ENCODE peak calls at places on chromosome 3, in six cellular contexts. One of them, this sample, is unnamed.

GRCh38 chr3:149386299-149386606 is 8.8 kb upstream of the TM4SF1 start:
- DNase-seq in NCI-H345: no peak
- DNase-seq in T-helper 2 cell: no peak
- DNase-seq in AML-193: no peak
- DNase-seq in GM13976: no peak
- DNase-seq in T47D: no peak
- DNase-seq in this sample: no peak

GRCh38 chr3:632571-633170 is 436.1 kb downstream of the CHL1 start:
- DNase-seq in T-helper 2 cell: peak; percentile 34
- DNase-seq in T47D: peak; percentile 84
- DNase-seq in AML-193: peak; percentile 53
- DNase-seq in GM13976: peak; percentile 12
- DNase-seq in NCI-H345: peak; percentile 63
- DNase-seq in this sample: peak; percentile 70

GRCh38 chr3:102941761-102942160 is 506.9 kb downstream of the ZPLD1 start:
- DNase-seq in NCI-H345: no peak
- DNase-seq in T47D: no peak
- DNase-seq in AML-193: no peak
- DNase-seq in T-helper 2 cell: no peak
- DNase-seq in GM13976: no peak
- DNase-seq in this sample: no peak

GRCh38 chr3:73656241-73656890 is 31.6 kb upstream of the PDZRN3 start:
- DNase-seq in T-helper 2 cell: no peak
- DNase-seq in T47D: no peak
- DNase-seq in NCI-H345: no peak
- DNase-seq in GM13976: no peak
- DNase-seq in AML-193: no peak
- DNase-seq in this sample: no peak

GRCh38 chr3:55882006-55882405 is 394.9 kb upstream of the WNT5A start:
- DNase-seq in NCI-H345: no peak
- DNase-seq in T-helper 2 cell: no peak
- DNase-seq in AML-193: no peak
- DNase-seq in T47D: no peak
- DNase-seq in GM13976: no peak
- DNase-seq in this sample: no peak

GRCh38 chr3:49255686-49256085 is 21.3 kb downstream of the C3orf62 start:
- DNase-seq in AML-193: no peak
- DNase-seq in GM13976: no peak
- DNase-seq in T-helper 2 cell: no peak
- DNase-seq in T47D: no peak
- DNase-seq in NCI-H345: no peak
- DNase-seq in this sample: peak; percentile 16

GRCh38 chr3:21795152-21795837 is 44.3 kb upstream of the ZNF385D start:
- DNase-seq in NCI-H345: no peak
- DNase-seq in GM13976: no peak
- DNase-seq in T47D: no peak
- DNase-seq in T-helper 2 cell: no peak
- DNase-seq in AML-193: no peak
- DNase-seq in this sample: no peak

GRCh38 chr3:89606151-89606550 is 498.7 kb downstream of the EPHA3 start:
- DNase-seq in T47D: no peak
- DNase-seq in AML-193: no peak
- DNase-seq in NCI-H345: no peak
- DNase-seq in GM13976: no peak
- DNase-seq in T-helper 2 cell: no peak
- DNase-seq in this sample: no peak

GRCh38 chr3:196388946-196389345 is 43.3 kb downstream of the UBXN7 start:
- DNase-seq in GM13976: no peak
- DNase-seq in T-helper 2 cell: no peak
- DNase-seq in AML-193: no peak
- DNase-seq in NCI-H345: no peak
- DNase-seq in T47D: no peak
- DNase-seq in this sample: peak; percentile 18

GRCh38 chr3:139894638-139894989 is 40.4 kb upstream of the CLSTN2 start:
- DNase-seq in NCI-H345: no peak
- DNase-seq in GM13976: no peak
- DNase-seq in AML-193: no peak
- DNase-seq in T47D: no peak
- DNase-seq in T-helper 2 cell: no peak
- DNase-seq in this sample: no peak

GRCh38 chr3:2579206-2579605 is 480.5 kb downstream of the CNTN4 start:
- DNase-seq in NCI-H345: peak; percentile 57
- DNase-seq in T-helper 2 cell: no peak
- DNase-seq in T47D: peak; percentile 12
- DNase-seq in AML-193: no peak
- DNase-seq in GM13976: no peak
- DNase-seq in this sample: no peak

GRCh38 chr3:183579967-183580720 is 24.6 kb upstream of the KLHL6 start:
- DNase-seq in T-helper 2 cell: no peak
- DNase-seq in GM13976: no peak
- DNase-seq in T47D: no peak
- DNase-seq in AML-193: no peak
- DNase-seq in NCI-H345: no peak
- DNase-seq in this sample: peak; percentile 54

GRCh38 chr3:141266797-141267555 is 35.4 kb downstream of the PXYLP1 start:
- DNase-seq in NCI-H345: no peak
- DNase-seq in GM13976: peak; percentile 51
- DNase-seq in T-helper 2 cell: peak; percentile 81
- DNase-seq in AML-193: no peak
- DNase-seq in T47D: no peak
- DNase-seq in this sample: peak; percentile 7

GRCh38 chr3:133097214-133097613 is 59.0 kb downstream of the TMEM108 start:
- DNase-seq in T-helper 2 cell: no peak
- DNase-seq in T47D: no peak
- DNase-seq in AML-193: no peak
- DNase-seq in GM13976: no peak
- DNase-seq in NCI-H345: peak; percentile 9
- DNase-seq in this sample: no peak

GRCh38 chr3:181711325-181712135 is at the start of gene SOX2:
- DNase-seq in AML-193: no peak
- DNase-seq in NCI-H345: peak; percentile 97
- DNase-seq in T47D: peak; percentile 98
- DNase-seq in T-helper 2 cell: peak; percentile 57
- DNase-seq in GM13976: peak; percentile 70
- DNase-seq in this sample: peak; percentile 61

GRCh38 chr3:115683305-115683704 is 60.0 kb downstream of the GAP43 start:
- DNase-seq in AML-193: no peak
- DNase-seq in T-helper 2 cell: no peak
- DNase-seq in GM13976: no peak
- DNase-seq in T47D: no peak
- DNase-seq in NCI-H345: no peak
- DNase-seq in this sample: no peak

GRCh38 chr3:176906046-176906905 is 291.0 kb downstream of the TBL1XR1 start:
- DNase-seq in AML-193: no peak
- DNase-seq in T47D: peak; percentile 90
- DNase-seq in T-helper 2 cell: no peak
- DNase-seq in NCI-H345: peak; percentile 89
- DNase-seq in GM13976: no peak
- DNase-seq in this sample: peak; percentile 83

GRCh38 chr3:197561926-197562325 is 6.2 kb upstream of the BDH1 start:
- DNase-seq in NCI-H345: no peak
- DNase-seq in T47D: no peak
- DNase-seq in T-helper 2 cell: no peak
- DNase-seq in AML-193: no peak
- DNase-seq in GM13976: no peak
- DNase-seq in this sample: no peak

GRCh38 chr3:14434105-14434504 is 31.7 kb downstream of the SLC6A6 start:
- DNase-seq in T47D: no peak
- DNase-seq in T-helper 2 cell: peak; percentile 50
- DNase-seq in GM13976: no peak
- DNase-seq in NCI-H345: no peak
- DNase-seq in AML-193: no peak
- DNase-seq in this sample: peak; percentile 38

GRCh38 chr3:15756505-15756904 is 41.3 kb downstream of the ANKRD28 start:
- DNase-seq in GM13976: no peak
- DNase-seq in AML-193: no peak
- DNase-seq in T47D: no peak
- DNase-seq in NCI-H345: no peak
- DNase-seq in T-helper 2 cell: no peak
- DNase-seq in this sample: no peak

GRCh38 chr3:169804681-169805080 is 8.0 kb upstream of the LRRIQ4 start:
- DNase-seq in NCI-H345: no peak
- DNase-seq in T47D: no peak
- DNase-seq in T-helper 2 cell: no peak
- DNase-seq in AML-193: no peak
- DNase-seq in GM13976: no peak
- DNase-seq in this sample: no peak

GRCh38 chr3:177179281-177180067 is 17.8 kb downstream of the TBL1XR1 start:
- DNase-seq in GM13976: no peak
- DNase-seq in T47D: no peak
- DNase-seq in NCI-H345: no peak
- DNase-seq in T-helper 2 cell: no peak
- DNase-seq in AML-193: no peak
- DNase-seq in this sample: no peak

GRCh38 chr3:9915252-9916141 is 1.4 kb upstream of the IL17RC start:
- DNase-seq in NCI-H345: peak; percentile 15
- DNase-seq in GM13976: peak; percentile 68
- DNase-seq in T-helper 2 cell: peak; percentile 37
- DNase-seq in T47D: no peak
- DNase-seq in AML-193: peak; percentile 41
- DNase-seq in this sample: peak; percentile 78

GRCh38 chr3:165225604-165226003 is 29.4 kb upstream of the SLITRK3 start:
- DNase-seq in NCI-H345: no peak
- DNase-seq in AML-193: no peak
- DNase-seq in GM13976: no peak
- DNase-seq in T-helper 2 cell: no peak
- DNase-seq in T47D: peak; percentile 47
- DNase-seq in this sample: no peak